ENCODE peak calls at places on chromosomes 1 and 21, in four cellular contexts. One of them, this sample, is unnamed.

GRCh38 chr1:52119722-52120121 is 22.2 kb upstream of the ZFYVE9 start:
- DNase-seq in fibroblast of lung: no peak
- DNase-seq in H1: no peak
- DNase-seq in OCI-LY7: no peak
- DNase-seq in this sample: no peak

GRCh38 chr1:151693057-151693651 is 23.4 kb downstream of the CELF3 start:
- DNase-seq in fibroblast of lung: peak
- DNase-seq in H1: no peak
- DNase-seq in OCI-LY7: peak
- DNase-seq in this sample: peak

GRCh38 chr1:241934181-241934815 is 23.3 kb upstream of the BECN2 start:
- DNase-seq in fibroblast of lung: peak
- DNase-seq in H1: peak
- DNase-seq in OCI-LY7: no peak
- DNase-seq in this sample: no peak

GRCh38 chr1:43548285-43549271 is 17.9 kb downstream of the PTPRF start:
- DNase-seq in fibroblast of lung: no peak
- DNase-seq in H1: no peak
- DNase-seq in OCI-LY7: no peak
- DNase-seq in this sample: no peak

GRCh38 chr1:50968884-50969610 is 998 bp upstream of the CDKN2C start:
- DNase-seq in fibroblast of lung: peak
- DNase-seq in H1: peak
- DNase-seq in OCI-LY7: peak
- DNase-seq in this sample: peak

GRCh38 chr1:235264327-235264726 is 63.7 kb downstream of the ARID4B start:
- DNase-seq in fibroblast of lung: no peak
- DNase-seq in H1: no peak
- DNase-seq in OCI-LY7: no peak
- DNase-seq in this sample: no peak

GRCh38 chr1:113940365-113941244 is 11.5 kb downstream of the HIPK1 start:
- DNase-seq in fibroblast of lung: no peak
- DNase-seq in H1: no peak
- DNase-seq in OCI-LY7: peak
- DNase-seq in this sample: no peak

GRCh38 chr1:155976062-155976912 is 2.1 kb downstream of the ARHGEF2 start:
- DNase-seq in fibroblast of lung: peak
- DNase-seq in H1: peak
- DNase-seq in OCI-LY7: no peak
- DNase-seq in this sample: peak

GRCh38 chr21:43916691-43917514 is 51.9 kb downstream of the AGPAT3 start:
- DNase-seq in fibroblast of lung: peak
- DNase-seq in H1: peak
- DNase-seq in OCI-LY7: no peak
- DNase-seq in this sample: peak

GRCh38 chr21:38325216-38325615 is 68.4 kb downstream of the KCNJ15 start:
- DNase-seq in fibroblast of lung: no peak
- DNase-seq in H1: no peak
- DNase-seq in OCI-LY7: no peak
- DNase-seq in this sample: no peak

GRCh38 chr1:161726631-161727342 is 5.4 kb downstream of the FCRLB start:
- DNase-seq in fibroblast of lung: peak
- DNase-seq in H1: peak
- DNase-seq in OCI-LY7: peak
- DNase-seq in this sample: peak

GRCh38 chr1:236685917-236686814 is at the start of gene ACTN2:
- DNase-seq in fibroblast of lung: peak
- DNase-seq in H1: peak
- DNase-seq in OCI-LY7: no peak
- DNase-seq in this sample: peak

GRCh38 chr1:53636621-53637171 is 102.3 kb downstream of the GLIS1 start:
- DNase-seq in fibroblast of lung: no peak
- DNase-seq in H1: peak
- DNase-seq in OCI-LY7: no peak
- DNase-seq in this sample: no peak

GRCh38 chr1:19825298-19825697 is 10.2 kb upstream of the RNF186 start:
- DNase-seq in fibroblast of lung: no peak
- DNase-seq in H1: peak
- DNase-seq in OCI-LY7: no peak
- DNase-seq in this sample: no peak

GRCh38 chr1:150696590-150696989 is 364 bp downstream of the GOLPH3L start:
- DNase-seq in fibroblast of lung: peak
- DNase-seq in H1: no peak
- DNase-seq in OCI-LY7: no peak
- DNase-seq in this sample: peak

GRCh38 chr21:41065539-41065938 is 102.4 kb upstream of the BACE2 start:
- DNase-seq in fibroblast of lung: no peak
- DNase-seq in H1: no peak
- DNase-seq in OCI-LY7: no peak
- DNase-seq in this sample: no peak

GRCh38 chr1:29453502-29454240 is 217.3 kb downstream of the PTPRU start:
- DNase-seq in fibroblast of lung: peak
- DNase-seq in H1: peak
- DNase-seq in OCI-LY7: peak
- DNase-seq in this sample: peak

GRCh38 chr21:38850277-38850951 is 44.7 kb downstream of the ETS2 start:
- DNase-seq in fibroblast of lung: no peak
- DNase-seq in H1: no peak
- DNase-seq in OCI-LY7: no peak
- DNase-seq in this sample: no peak

GRCh38 chr1:8015809-8016165 is 10.3 kb downstream of the ERRFI1 start:
- DNase-seq in fibroblast of lung: peak
- DNase-seq in H1: no peak
- DNase-seq in OCI-LY7: no peak
- DNase-seq in this sample: peak

GRCh38 chr21:45306453-45306831 is 18.7 kb upstream of the POFUT2 start:
- DNase-seq in fibroblast of lung: no peak
- DNase-seq in H1: no peak
- DNase-seq in OCI-LY7: no peak
- DNase-seq in this sample: no peak

GRCh38 chr1:20878799-20879198 is 91.7 kb upstream of the HP1BP3 start:
- DNase-seq in fibroblast of lung: no peak
- DNase-seq in H1: no peak
- DNase-seq in OCI-LY7: no peak
- DNase-seq in this sample: no peak

GRCh38 chr1:232291258-232291657 is 338.7 kb downstream of the SIPA1L2 start:
- DNase-seq in fibroblast of lung: peak
- DNase-seq in H1: no peak
- DNase-seq in OCI-LY7: no peak
- DNase-seq in this sample: no peak

GRCh38 chr21:44846485-44847260 is 26.8 kb downstream of the PTTG1IP start:
- DNase-seq in fibroblast of lung: no peak
- DNase-seq in H1: no peak
- DNase-seq in OCI-LY7: no peak
- DNase-seq in this sample: peak

GRCh38 chr1:61198554-61198953 is 116.2 kb downstream of the NFIA start:
- DNase-seq in fibroblast of lung: no peak
- DNase-seq in H1: no peak
- DNase-seq in OCI-LY7: no peak
- DNase-seq in this sample: no peak

GRCh38 chr21:42337276-42337675 is 13.5 kb downstream of the TFF2 start:
- DNase-seq in fibroblast of lung: no peak
- DNase-seq in H1: peak
- DNase-seq in OCI-LY7: no peak
- DNase-seq in this sample: no peak

GRCh38 chr1:89547563-89548485 is 23.2 kb downstream of the LRRC8B start:
- DNase-seq in fibroblast of lung: peak
- DNase-seq in H1: no peak
- DNase-seq in OCI-LY7: no peak
- DNase-seq in this sample: no peak

GRCh38 chr1:206649261-206649660 is 13.9 kb downstream of the DYRK3 start:
- DNase-seq in fibroblast of lung: no peak
- DNase-seq in H1: no peak
- DNase-seq in OCI-LY7: no peak
- DNase-seq in this sample: no peak

GRCh38 chr1:79603862-79604261 is 597.3 kb upstream of the ADGRL4 start:
- DNase-seq in fibroblast of lung: peak
- DNase-seq in H1: no peak
- DNase-seq in OCI-LY7: no peak
- DNase-seq in this sample: no peak

GRCh38 chr1:209839875-209840491 is 12.2 kb downstream of the UTP25 start:
- DNase-seq in fibroblast of lung: peak
- DNase-seq in H1: no peak
- DNase-seq in OCI-LY7: no peak
- DNase-seq in this sample: peak

GRCh38 chr1:112694363-112694929 is 12.5 kb downstream of the RHOC start:
- DNase-seq in fibroblast of lung: no peak
- DNase-seq in H1: no peak
- DNase-seq in OCI-LY7: no peak
- DNase-seq in this sample: peak

GRCh38 chr1:110671323-110671722 is 3.4 kb downstream of the KCNA3 start:
- DNase-seq in fibroblast of lung: no peak
- DNase-seq in H1: no peak
- DNase-seq in OCI-LY7: peak
- DNase-seq in this sample: peak

GRCh38 chr1:107277022-107277421 is 136.2 kb downstream of the NTNG1 start:
- DNase-seq in fibroblast of lung: peak
- DNase-seq in H1: peak
- DNase-seq in OCI-LY7: peak
- DNase-seq in this sample: peak

GRCh38 chr1:56547977-56548376 is 31.4 kb downstream of the PLPP3 start:
- DNase-seq in fibroblast of lung: no peak
- DNase-seq in H1: no peak
- DNase-seq in OCI-LY7: no peak
- DNase-seq in this sample: no peak

GRCh38 chr1:24316659-24317058 is 2.5 kb upstream of the GRHL3 start:
- DNase-seq in fibroblast of lung: no peak
- DNase-seq in H1: no peak
- DNase-seq in OCI-LY7: no peak
- DNase-seq in this sample: peak

GRCh38 chr1:224433671-224434446 is 738 bp downstream of the WDR26 start:
- DNase-seq in fibroblast of lung: no peak
- DNase-seq in H1: peak
- DNase-seq in OCI-LY7: peak
- DNase-seq in this sample: peak

GRCh38 chr1:233045591-233045990 is 95.2 kb downstream of the NTPCR start:
- DNase-seq in fibroblast of lung: no peak
- DNase-seq in H1: no peak
- DNase-seq in OCI-LY7: no peak
- DNase-seq in this sample: no peak

GRCh38 chr1:102757363-102757762 is 351.0 kb downstream of the COL11A1 start:
- DNase-seq in fibroblast of lung: no peak
- DNase-seq in H1: no peak
- DNase-seq in OCI-LY7: no peak
- DNase-seq in this sample: no peak

GRCh38 chr21:32958288-32958992 is 67.3 kb upstream of the OLIG2 start:
- DNase-seq in fibroblast of lung: no peak
- DNase-seq in H1: no peak
- DNase-seq in OCI-LY7: no peak
- DNase-seq in this sample: no peak

GRCh38 chr1:238152119-238152518 is 261.4 kb upstream of the ZP4 start:
- DNase-seq in fibroblast of lung: no peak
- DNase-seq in H1: no peak
- DNase-seq in OCI-LY7: no peak
- DNase-seq in this sample: no peak

GRCh38 chr1:168148916-168149315 is 12.2 kb upstream of the GPR161 start:
- DNase-seq in fibroblast of lung: peak
- DNase-seq in H1: no peak
- DNase-seq in OCI-LY7: no peak
- DNase-seq in this sample: no peak

GRCh38 chr1:101357444-101357986 is 120.7 kb downstream of the S1PR1 start:
- DNase-seq in fibroblast of lung: peak
- DNase-seq in H1: peak
- DNase-seq in OCI-LY7: peak
- DNase-seq in this sample: peak
- H2AFZ ChIP-seq in fibroblast of lung: no peak
- H2AFZ ChIP-seq in H1: peak
- H2AFZ ChIP-seq in OCI-LY7: no peak
- H2AFZ ChIP-seq in this sample: no peak

GRCh38 chr1:1260843-1261560 is 12.7 kb downstream of the UBE2J2 start:
- DNase-seq in fibroblast of lung: no peak
- DNase-seq in H1: no peak
- DNase-seq in OCI-LY7: no peak
- DNase-seq in this sample: no peak
- TF ChIP-seq CTCF in fibroblast of lung: no peak
- TF ChIP-seq CTCF in H1: no peak
- TF ChIP-seq CTCF in OCI-LY7: no peak
- TF ChIP-seq CTCF in this sample: no peak

DNA sequence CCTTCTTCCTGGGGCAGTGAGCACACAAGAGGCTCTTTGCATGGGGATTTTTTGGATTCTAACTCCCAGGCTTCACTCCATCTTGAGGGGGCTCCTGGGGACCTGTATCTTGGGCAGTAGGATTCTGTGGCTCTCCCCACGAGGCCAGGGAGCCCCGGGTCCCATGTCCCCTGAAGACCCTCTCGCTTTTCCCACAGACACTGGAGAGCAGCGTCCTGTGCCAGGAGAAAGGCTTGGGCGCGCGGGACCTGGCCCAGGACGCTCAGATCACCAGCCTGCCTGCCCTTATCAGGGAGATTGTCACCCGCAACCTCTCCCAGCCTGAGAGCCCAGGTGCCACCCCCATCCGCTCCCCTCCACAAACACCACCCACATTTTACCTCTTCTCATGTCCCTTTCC is 735 bp downstream of the CROCC start:
- DNase-seq in fibroblast of lung: no peak
- DNase-seq in H1: no peak
- DNase-seq in OCI-LY7: no peak
- DNase-seq in this sample: peak
- H3K4me2 ChIP-seq in fibroblast of lung: no peak
- H3K4me2 ChIP-seq in H1: peak
- H3K4me2 ChIP-seq in OCI-LY7: peak
- H3K4me2 ChIP-seq in this sample: no peak

DNA sequence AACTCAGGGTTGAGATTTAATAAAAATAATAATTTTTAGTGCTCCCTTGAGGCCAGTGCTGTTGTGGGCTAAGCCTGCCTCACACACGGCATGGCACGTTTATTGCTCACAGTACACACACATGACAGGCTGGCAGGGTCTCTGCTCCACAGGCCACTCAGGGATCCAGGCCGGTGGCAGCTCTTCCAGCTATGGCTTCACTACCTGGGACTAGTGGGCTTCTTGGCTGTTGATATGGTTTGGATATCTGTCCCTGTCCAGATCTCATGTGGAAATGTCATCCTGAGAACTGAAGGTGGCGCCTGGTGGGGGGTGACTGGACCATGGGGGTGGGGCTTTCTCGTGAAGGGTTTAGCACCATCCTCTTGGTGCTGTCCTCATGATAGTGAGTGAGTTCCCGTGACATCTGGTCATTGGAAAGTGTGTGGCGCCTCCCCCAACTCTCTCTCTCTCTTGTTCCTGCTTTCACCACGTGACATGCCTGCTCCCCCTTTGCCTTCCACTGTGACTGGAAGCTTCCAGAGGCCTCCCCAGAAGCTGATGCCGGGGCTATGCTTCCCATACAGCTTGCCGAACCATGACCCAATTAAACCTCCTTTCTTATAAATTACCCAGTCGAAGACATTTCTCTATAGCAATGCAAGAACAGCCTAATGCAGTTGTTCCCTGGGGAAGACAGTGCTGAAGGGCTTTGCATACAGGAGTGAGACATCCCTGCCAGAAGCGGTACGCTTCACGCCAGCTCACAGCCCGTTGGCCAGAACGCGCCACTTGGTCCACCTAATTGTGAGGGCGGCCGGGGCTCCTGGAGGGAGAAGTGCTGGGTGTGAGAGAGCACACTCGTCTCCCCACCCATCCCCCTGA is 226.9 kb upstream of the C1orf174 start:
- DNase-seq in fibroblast of lung: no peak
- DNase-seq in H1: no peak
- DNase-seq in OCI-LY7: no peak
- DNase-seq in this sample: peak
- H2AFZ ChIP-seq in fibroblast of lung: no peak
- H2AFZ ChIP-seq in H1: no peak
- H2AFZ ChIP-seq in OCI-LY7: no peak
- H2AFZ ChIP-seq in this sample: no peak

This sample was measured in osteoblast.